ENCODE peak calls at places on chromosomes 2 and 18, in four cellular contexts. B is K562, I is WTC11, D is HepG2. U is an unnamed sample.
A peak's percentile ranks its signal among the peaks of the same experiment; 100 is the strongest.

GRCh38 chr2:226030369-226031077 is 631.0 kb downstream of the NYAP2 start:
- DNase-seq in I (no peak), D (peak; percentile 9), B (no peak), U (no peak)

GRCh38 chr18:36829362-36830140 is 624 bp downstream of the KIAA1328 start:
- DNase-seq in B (peak; percentile 32), D (peak; percentile 25), I (no peak), U (no peak)

GRCh38 chr2:9690716-9691498 is 60.1 kb upstream of the YWHAQ start:
- DNase-seq in D (no peak), B (no peak), I (no peak), U (no peak)

GRCh38 chr2:166092889-166093288 is 34.9 kb downstream of the SCN1A start:
- DNase-seq in D (no peak), I (no peak), B (no peak), U (no peak)

GRCh38 chr2:16767789-16768188 is 102.2 kb upstream of the CYRIA start:
- DNase-seq in I (no peak), B (peak; percentile 32), D (no peak), U (no peak)

GRCh38 chr2:26623541-26624497 is 17.3 kb downstream of the CIB4 start:
- DNase-seq in D (no peak), B (no peak), I (no peak), U (no peak)

GRCh38 chr2:17538022-17538843 is 2.3 kb upstream of the VSNL1 start:
- DNase-seq in I (peak; percentile 48), D (peak; percentile 39), B (no peak), U (no peak)

GRCh38 chr2:150732064-150732463 is 244.6 kb upstream of the RND3 start:
- DNase-seq in D (no peak), B (no peak), I (no peak), U (no peak)

GRCh38 chr18:57135705-57136104 is 11.2 kb upstream of the BOD1L2 start:
- DNase-seq in D (no peak), B (no peak), I (no peak), U (no peak)

GRCh38 chr2:160753960-160754359 is 260.4 kb upstream of the RBMS1 start:
- DNase-seq in B (no peak), D (no peak), I (no peak), U (no peak)

GRCh38 chr2:202015035-202015345 is 18.7 kb upstream of the FZD7 start:
- DNase-seq in I (no peak), D (no peak), B (no peak), U (no peak)
- TF ChIP-seq HMGXB4 in I (no peak), D (no peak), B (no peak), U (no peak)

GRCh38 chr2:120794716-120795115 is 59.0 kb downstream of the GLI2 start:
- DNase-seq in B (no peak), I (no peak), D (no peak), U (no peak)
- TF ChIP-seq HMGXB4 in B (no peak), I (no peak), D (no peak), U (no peak)

DNA sequence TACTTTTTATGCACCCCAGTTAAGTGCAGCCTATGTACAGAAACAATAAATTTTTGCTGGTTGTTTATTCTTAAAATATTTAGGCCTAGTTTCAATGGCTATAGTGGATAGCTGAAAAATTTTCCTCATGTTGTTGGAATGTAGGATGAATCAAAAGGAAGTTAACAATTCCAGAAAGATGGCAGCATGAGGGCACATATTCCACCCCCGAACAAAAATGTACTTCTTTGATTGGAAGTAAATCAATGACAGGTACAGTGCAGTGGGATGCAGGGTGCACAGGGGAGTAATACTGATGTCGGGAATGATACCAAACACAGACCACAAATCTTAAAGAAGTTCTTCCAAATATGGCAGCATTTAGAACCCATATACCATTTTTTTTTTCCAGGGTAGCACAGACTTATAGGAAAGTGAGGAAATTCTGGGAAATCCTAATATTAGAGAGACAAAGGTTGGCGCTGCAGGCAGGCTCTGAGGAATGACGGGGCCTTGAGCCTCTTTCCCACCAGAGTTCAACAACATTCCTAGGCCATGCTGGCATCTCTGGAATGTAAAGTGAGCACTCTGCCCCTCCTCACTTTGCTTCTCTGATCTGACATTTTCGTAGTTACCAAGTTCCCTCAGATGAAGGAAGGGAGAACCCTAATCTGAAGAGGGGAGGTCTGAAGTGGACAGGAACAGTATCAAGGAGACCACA is 36.6 kb upstream of the IKZF2 start:
- DNase-seq in B (no peak), D (peak; percentile 84), I (peak; percentile 72), U (peak; percentile 52)
- TF ChIP-seq HMGXB4 in B (no peak), D (no peak), I (no peak), U (no peak)

DNA sequence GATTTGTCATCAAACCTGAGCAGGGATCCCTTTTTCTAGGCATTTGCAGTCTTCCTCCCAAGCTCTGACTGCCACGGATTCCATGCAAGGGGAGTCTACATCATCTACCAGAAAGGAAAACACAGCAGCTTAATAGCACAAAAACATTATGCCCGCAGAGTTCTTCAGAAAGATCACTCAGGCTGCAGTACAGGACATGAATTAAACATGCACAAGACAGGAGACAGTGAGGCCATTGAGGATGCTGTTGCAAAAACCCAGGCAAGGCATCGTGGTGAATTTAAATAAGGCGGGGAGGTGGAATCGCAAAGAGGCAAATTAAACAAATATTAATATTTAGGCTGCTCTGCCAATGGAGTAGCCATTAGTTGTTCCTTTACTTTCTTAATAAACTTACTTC is 88.5 kb downstream of the MRPS9 start:
- DNase-seq in I (no peak), D (no peak), B (no peak), U (no peak)
- TF ChIP-seq HMGXB4 in I (no peak), D (no peak), B (no peak), U (no peak)

DNA sequence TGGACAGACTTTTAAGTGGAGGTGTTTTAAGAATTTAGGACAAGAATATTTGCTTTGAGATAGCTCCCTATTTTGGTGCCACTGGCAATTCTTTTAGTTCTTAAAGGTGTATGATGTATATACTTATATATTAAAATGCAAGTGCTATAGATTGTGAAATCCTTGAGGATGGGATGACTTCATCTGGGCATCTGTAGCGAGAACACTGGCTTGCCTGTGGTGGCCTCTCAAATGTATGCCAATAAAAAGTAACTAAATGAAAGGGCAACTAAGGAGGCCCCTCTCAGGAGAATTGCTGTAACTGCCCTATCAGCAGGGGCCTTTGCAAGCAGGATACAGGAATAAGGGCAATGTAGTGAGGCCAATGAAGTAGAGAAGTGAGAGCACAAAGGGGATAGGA is 2.6 kb upstream of the THUMPD2 start:
- DNase-seq in D (no peak), B (no peak), I (no peak), U (no peak)
- TF ChIP-seq HMGXB4 in D (no peak), B (no peak), I (no peak), U (no peak)

GRCh38 chr2:207531024-207531411 is 1.3 kb downstream of the CREB1 start:
- DNase-seq in B (no peak), I (no peak), D (no peak), U (no peak)

GRCh38 chr2:207532676-207533075 is 2.9 kb downstream of the CREB1 start:
- DNase-seq in I (no peak), D (no peak), B (no peak), U (no peak)

GRCh38 chr2:207528980-207529329 is 807 bp upstream of the CREB1 start:
- DNase-seq in D (peak; percentile 25), B (peak; percentile 41), I (no peak), U (peak; percentile 39)

GRCh38 chr2:207529330-207530159 is at the start of gene CREB1:
- DNase-seq in B (peak; percentile 92), I (peak; percentile 99), D (peak; percentile 94), U (peak; percentile 98)

GRCh38 chr2:207530160-207531023 is 630 bp downstream of the CREB1 start:
- DNase-seq in D (peak; percentile 30), B (peak; percentile 42), I (no peak), U (peak; percentile 31)
- TF ChIP-seq HMGXB4 in D (peak; percentile 11), B (no peak), I (no peak), U (no peak)

DNA sequence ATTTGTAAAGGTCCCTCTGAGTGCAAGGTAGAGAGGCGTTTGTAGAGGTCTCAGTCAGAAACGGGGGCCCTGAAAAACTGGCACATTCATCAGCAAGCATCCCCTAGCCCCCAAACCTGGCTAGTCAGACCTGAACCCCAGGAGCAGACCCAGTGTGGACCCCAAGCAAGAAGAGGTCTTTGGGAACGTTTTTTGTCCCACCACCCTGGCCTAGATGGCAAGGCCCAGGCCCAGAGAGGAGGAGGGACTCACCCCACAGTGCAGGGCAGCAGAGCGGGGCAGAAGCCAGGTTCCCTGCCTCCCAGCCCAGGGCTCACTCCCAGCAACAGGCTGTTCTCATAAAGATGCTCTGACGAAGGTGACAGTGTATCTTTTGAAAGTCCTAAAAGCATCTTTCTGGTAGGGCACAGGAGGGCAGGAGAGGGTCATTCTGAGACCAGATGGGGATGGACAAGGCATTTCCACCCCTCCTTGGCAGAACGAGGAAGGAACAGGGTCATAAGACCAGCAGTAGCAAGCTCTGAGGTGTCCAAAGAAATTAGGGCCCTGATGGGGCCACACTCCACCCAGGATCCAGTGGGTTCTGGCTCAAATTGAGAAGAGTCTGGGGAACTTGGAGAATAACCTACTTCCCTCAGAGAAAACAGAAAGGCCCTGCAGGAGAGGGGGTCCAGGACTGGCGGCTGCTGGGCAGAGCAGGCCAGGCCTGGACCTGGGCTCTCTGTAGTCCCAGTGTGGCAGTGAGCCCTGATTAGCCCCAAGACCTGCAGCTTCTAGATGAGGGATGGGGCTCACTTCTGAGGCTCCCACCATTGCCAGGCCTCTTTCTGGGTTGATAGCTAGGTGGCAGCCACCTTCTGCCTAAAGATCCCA is 18.2 kb downstream of the ADRA2B start:
- DNase-seq in D (no peak), I (peak; percentile 7), B (no peak), U (no peak)
- TF ChIP-seq HMGXB4 in D (no peak), I (no peak), B (no peak), U (no peak)

U was measured in A549.